ENCODE peak calls at places on chromosomes 16 and 17, in five cellular contexts. One of them, this sample, is unnamed.

GRCh38 chr17:27430882-27431491 is 25.3 kb upstream of the KSR1 start:
- DNase-seq in NCI-H345: no peak
- DNase-seq in activated naive CD8-positive, alpha-beta T cell treated with anti-CD3 and anti-CD28 coated beads for 36 hours: no peak
- DNase-seq in SW 1271: peak
- DNase-seq in thoracic aorta: no peak
- DNase-seq in this sample: no peak

GRCh38 chr17:43660816-43661493 is 767 bp downstream of the MEOX1 start:
- DNase-seq in NCI-H345: no peak
- DNase-seq in activated naive CD8-positive, alpha-beta T cell treated with anti-CD3 and anti-CD28 coated beads for 36 hours: no peak
- DNase-seq in SW 1271: no peak
- DNase-seq in thoracic aorta: no peak
- DNase-seq in this sample: no peak

GRCh38 chr16:4496305-4496704 is 20.1 kb downstream of the HMOX2 start:
- DNase-seq in NCI-H345: no peak
- DNase-seq in activated naive CD8-positive, alpha-beta T cell treated with anti-CD3 and anti-CD28 coated beads for 36 hours: no peak
- DNase-seq in SW 1271: peak
- DNase-seq in thoracic aorta: no peak
- DNase-seq in this sample: no peak

GRCh38 chr17:1639549-1639948 is 6.0 kb downstream of the SCARF1 start:
- DNase-seq in NCI-H345: no peak
- DNase-seq in activated naive CD8-positive, alpha-beta T cell treated with anti-CD3 and anti-CD28 coated beads for 36 hours: no peak
- DNase-seq in SW 1271: no peak
- DNase-seq in thoracic aorta: no peak
- DNase-seq in this sample: no peak

GRCh38 chr17:78343433-78344201 is 16.3 kb downstream of the SOCS3 start:
- DNase-seq in NCI-H345: no peak
- DNase-seq in activated naive CD8-positive, alpha-beta T cell treated with anti-CD3 and anti-CD28 coated beads for 36 hours: peak
- DNase-seq in SW 1271: no peak
- DNase-seq in thoracic aorta: no peak
- DNase-seq in this sample: no peak

GRCh38 chr17:72725432-72726068 is 366.9 kb downstream of the SLC39A11 start:
- DNase-seq in NCI-H345: peak
- DNase-seq in activated naive CD8-positive, alpha-beta T cell treated with anti-CD3 and anti-CD28 coated beads for 36 hours: peak
- DNase-seq in SW 1271: peak
- DNase-seq in thoracic aorta: no peak
- DNase-seq in this sample: no peak

GRCh38 chr16:88922114-88922825 is 54.7 kb downstream of the CBFA2T3 start:
- DNase-seq in NCI-H345: no peak
- DNase-seq in activated naive CD8-positive, alpha-beta T cell treated with anti-CD3 and anti-CD28 coated beads for 36 hours: no peak
- DNase-seq in SW 1271: no peak
- DNase-seq in thoracic aorta: peak
- DNase-seq in this sample: no peak

GRCh38 chr16:81174644-81175324 is 63.7 kb upstream of the BCO1 start:
- DNase-seq in NCI-H345: no peak
- DNase-seq in activated naive CD8-positive, alpha-beta T cell treated with anti-CD3 and anti-CD28 coated beads for 36 hours: no peak
- DNase-seq in SW 1271: no peak
- DNase-seq in thoracic aorta: no peak
- DNase-seq in this sample: no peak

GRCh38 chr17:82216301-82217119 is 3.9 kb upstream of the CCDC57 start:
- DNase-seq in NCI-H345: no peak
- DNase-seq in activated naive CD8-positive, alpha-beta T cell treated with anti-CD3 and anti-CD28 coated beads for 36 hours: peak
- DNase-seq in SW 1271: peak
- DNase-seq in thoracic aorta: no peak
- DNase-seq in this sample: peak